ENCODE peak calls at places on chromosome 1, in four cellular contexts. R is fibroblast of mammary gland, L is AG10803, B is keratinocyte. S is an unnamed sample.

GRCh38 chr1:40438391-40439015 is 11.8 kb upstream of the ZFP69B start:
- DNase-seq in B (no peak), L (peak; percentile 12), R (peak; percentile 44), S (no peak)

GRCh38 chr1:211577826-211578639 is 928 bp downstream of the SLC30A1 start:
- DNase-seq in B (no peak), R (peak; percentile 49), L (peak; percentile 56), S (peak; percentile 70)

GRCh38 chr1:209875510-209875909 is 47.7 kb downstream of the UTP25 start:
- DNase-seq in L (peak; percentile 53), R (peak; percentile 53), B (no peak), S (no peak)

GRCh38 chr1:234221601-234222000 is 151.7 kb upstream of the COA6 start:
- DNase-seq in B (no peak), R (no peak), L (no peak), S (no peak)

GRCh38 chr1:227225715-227226346 is 92.5 kb downstream of the CDC42BPA start:
- DNase-seq in B (peak; percentile 30), L (peak; percentile 47), R (peak; percentile 88), S (no peak)

GRCh38 chr1:163013826-163014600 is 55.1 kb upstream of the RGS4 start:
- DNase-seq in L (no peak), B (no peak), R (no peak), S (no peak)

GRCh38 chr1:239386453-239387303 is at the start of gene CHRM3:
- DNase-seq in L (no peak), B (no peak), R (no peak), S (peak; percentile 11)

GRCh38 chr1:165635329-165635728 is 4.3 kb downstream of the MGST3 start:
- DNase-seq in L (peak; percentile 46), B (no peak), R (no peak), S (no peak)

GRCh38 chr1:225474439-225474985 is 46.7 kb upstream of the LBR start:
- DNase-seq in B (no peak), R (no peak), L (no peak), S (no peak)

GRCh38 chr1:6082430-6082971 is 36.8 kb downstream of the KCNAB2 start:
- DNase-seq in R (peak; percentile 19), B (no peak), L (peak; percentile 44), S (peak; percentile 50)

GRCh38 chr1:6083385-6083784 is 37.7 kb downstream of the KCNAB2 start:
- DNase-seq in R (no peak), L (no peak), B (no peak), S (no peak)

GRCh38 chr1:6081901-6082300 is 36.2 kb downstream of the KCNAB2 start:
- DNase-seq in L (no peak), B (no peak), R (no peak), S (no peak)

GRCh38 chr1:6077919-6078318 is 32.2 kb downstream of the KCNAB2 start:
- DNase-seq in L (no peak), B (no peak), R (no peak), S (no peak)

GRCh38 chr1:6080469-6080868 is 34.8 kb downstream of the KCNAB2 start:
- DNase-seq in B (no peak), R (no peak), L (no peak), S (no peak)
- TF ChIP-seq CTCF in B (no peak), R (peak; percentile 4), L (peak; percentile 13), S (no peak)

GRCh38 chr1:39131940-39132339 is 72.6 kb upstream of the MACF1 start:
- DNase-seq in B (no peak), R (no peak), L (no peak), S (no peak)
- H3K4me3 ChIP-seq in B (no peak overlapping the region), R (no peak overlapping the region), L (no peak overlapping the region), S (no peak overlapping the region)

GRCh38 chr1:110453829-110454228 is 2.9 kb downstream of the PROK1 start:
- DNase-seq in L (no peak), R (no peak), B (no peak), S (no peak)

GRCh38 chr1:110457206-110457605 is 6.3 kb downstream of the PROK1 start:
- DNase-seq in B (no peak), L (no peak), R (no peak), S (no peak)

GRCh38 chr1:110454328-110454727 is 3.4 kb downstream of the PROK1 start:
- DNase-seq in B (no peak), L (no peak), R (no peak), S (no peak)

GRCh38 chr1:110452330-110452729 is 1.4 kb downstream of the PROK1 start:
- DNase-seq in B (no peak), L (no peak), R (no peak), S (no peak)

DNA sequence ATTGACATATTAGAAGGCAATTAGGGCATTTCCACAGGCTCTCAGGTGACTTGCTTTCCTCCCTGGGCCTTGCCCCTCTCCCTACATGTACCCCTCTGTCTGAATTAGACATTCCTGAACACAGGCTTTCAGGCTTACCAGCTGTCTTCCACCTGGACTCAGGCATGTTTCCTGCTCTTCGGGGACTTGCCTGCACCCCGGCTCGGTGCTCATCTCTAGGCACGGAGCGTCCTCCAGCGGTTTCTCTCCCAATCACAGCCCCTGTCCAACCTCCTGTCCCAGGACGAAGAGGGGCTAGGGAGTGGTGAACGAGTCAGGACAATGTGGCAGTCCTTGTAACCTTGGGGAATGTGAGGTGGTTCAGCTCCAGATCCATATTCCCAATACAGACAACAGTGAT is 4.2 kb downstream of the PROK1 start:
- DNase-seq in B (no peak), R (no peak), L (no peak), S (no peak)
- TF ChIP-seq CTCF in B (no peak), R (no peak), L (no peak), S (no peak)

DNA sequence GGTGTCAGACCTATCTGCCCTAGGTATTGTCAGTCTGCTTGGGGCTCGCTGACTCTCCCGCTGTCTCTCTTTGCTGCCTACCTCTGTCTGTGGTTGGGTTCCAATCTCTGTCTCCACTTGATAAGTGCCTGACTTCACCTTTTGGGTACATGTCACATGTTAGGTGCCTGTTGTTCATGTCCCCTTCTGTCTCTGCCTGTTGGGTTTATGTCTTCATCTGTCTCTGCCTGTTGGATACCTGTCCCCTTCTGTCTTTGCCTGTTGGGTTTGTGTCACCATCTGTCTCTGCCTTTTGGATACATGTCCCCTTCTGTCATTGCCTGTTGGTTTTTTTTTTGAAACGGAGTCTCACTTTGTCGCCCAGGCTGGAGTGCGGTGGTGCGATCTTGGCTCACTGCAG is 14.6 kb downstream of the RPS6KA1 start:
- DNase-seq in L (no peak), B (no peak), R (no peak), S (no peak)
- H3K4me3 ChIP-seq in L (no peak overlapping the region), B (no peak overlapping the region), R (no peak overlapping the region), S (no peak overlapping the region)

GRCh38 chr1:184143449-184143848 is 91.9 kb downstream of the TSEN15 start:
- DNase-seq in L (peak; percentile 79), B (no peak), R (peak; percentile 7), S (no peak)
- TF ChIP-seq CTCF in L (peak; percentile 43), B (no peak), R (no peak), S (peak; percentile 11)